ENCODE peak calls at places on chromosomes 11 and 22, in nine cellular contexts. S, H, E, U, C, F, M, K and Z are unnamed samples.

GRCh38 chr11:70029115-70029830 is 48.8 kb upstream of the ANO1 start:
- DNase-seq in M (no peak), K (no peak), E (no peak), U (no peak), S (no peak), F (no peak), C (no peak), H (no peak), Z (no peak)

GRCh38 chr11:117597083-117597482 is 199.9 kb downstream of the DSCAML1 start:
- DNase-seq in U (peak), E (no peak), K (peak), C (peak), F (peak), M (no peak), S (no peak), H (peak), Z (peak)

GRCh38 chr22:33853200-33854097 is 66.8 kb downstream of the LARGE1 start:
- DNase-seq in C (peak), K (peak), E (peak), H (peak), M (peak), F (no peak), S (peak), U (peak), Z (peak)

GRCh38 chr11:80980221-80980620 is 1539.4 kb upstream of the TENM4 start:
- DNase-seq in S (no peak), M (no peak), K (no peak), E (no peak), H (peak), F (no peak), U (peak), C (no peak), Z (peak)

GRCh38 chr11:66150725-66151124 is 80.7 kb downstream of the PACS1 start:
- DNase-seq in S (no peak), F (no peak), C (no peak), H (no peak), E (no peak), U (no peak), K (no peak), M (no peak), Z (no peak)

GRCh38 chr11:86440843-86441242 is 66.2 kb downstream of the CCDC81 start:
- DNase-seq in F (no peak), U (no peak), C (no peak), H (no peak), M (no peak), S (no peak), K (no peak), E (no peak), Z (no peak)

GRCh38 chr22:19260194-19260593 is 31.3 kb downstream of the CLTCL1 start:
- DNase-seq in E (no peak), H (no peak), C (no peak), S (no peak), K (no peak), U (no peak), M (no peak), F (no peak), Z (no peak)

GRCh38 chr11:35047179-35047578 is 91.8 kb upstream of the CD44 start:
- DNase-seq in M (no peak), U (no peak), K (no peak), F (peak), E (no peak), S (no peak), C (peak), H (no peak), Z (no peak)

GRCh38 chr11:122155765-122156527 is 39.9 kb upstream of the BLID start:
- DNase-seq in F (no peak), U (no peak), H (peak), K (no peak), C (no peak), M (peak), S (no peak), E (no peak), Z (no peak)

GRCh38 chr11:693415-693831 is 1.6 kb downstream of the DEAF1 start:
- DNase-seq in C (no peak), H (no peak), E (no peak), S (no peak), M (no peak), U (no peak), K (no peak), F (no peak), Z (peak)

GRCh38 chr22:20105456-20106204 is 10.3 kb upstream of the RANBP1 start:
- DNase-seq in F (no peak), E (no peak), U (no peak), K (no peak), C (no peak), M (no peak), S (no peak), H (no peak), Z (no peak)

GRCh38 chr11:8339592-8340022 is 75.9 kb upstream of the LMO1 start:
- DNase-seq in K (no peak), U (no peak), C (no peak), H (no peak), E (no peak), S (no peak), F (no peak), M (no peak), Z (no peak)

GRCh38 chr22:27438271-27438980 is 363.1 kb downstream of the MN1 start:
- DNase-seq in S (peak), K (peak), F (no peak), C (no peak), U (no peak), M (no peak), E (no peak), H (no peak), Z (peak)

GRCh38 chr11:66172146-66172545 is 96.3 kb upstream of the RAB1B start:
- DNase-seq in H (no peak), E (no peak), S (no peak), M (no peak), F (no peak), U (peak), K (no peak), C (no peak), Z (peak)

GRCh38 chr11:126113515-126113957 is 50.9 kb upstream of the CDON start:
- DNase-seq in M (no peak), U (peak), H (peak), F (no peak), C (peak), K (peak), S (peak), E (peak), Z (peak)

GRCh38 chr22:40635008-40635939 is 1.2 kb downstream of the MRTFA start:
- DNase-seq in H (no peak), E (peak), S (no peak), K (peak), M (no peak), U (peak), F (no peak), C (no peak), Z (peak)

GRCh38 chr11:128745296-128746183 is 51.7 kb downstream of the FLI1 start:
- DNase-seq in H (no peak), S (no peak), M (no peak), U (peak), F (no peak), K (no peak), E (no peak), C (no peak), Z (peak)

GRCh38 chr11:100680070-100680469 is 7.0 kb upstream of the ARHGAP42 start:
- DNase-seq in C (no peak), H (no peak), F (no peak), E (no peak), K (no peak), U (no peak), M (peak), S (no peak), Z (no peak)

GRCh38 chr11:6202036-6202435 is 3.0 kb downstream of the OR52W1 start:
- DNase-seq in K (no peak), M (no peak), H (no peak), F (no peak), C (no peak), U (no peak), S (no peak), E (no peak), Z (no peak)

GRCh38 chr22:23220485-23221350 is 40.4 kb downstream of the BCR start:
- DNase-seq in M (no peak), K (no peak), H (no peak), F (no peak), S (no peak), U (peak), E (no peak), C (no peak), Z (peak)

GRCh38 chr11:1749787-1750351 is 526 bp downstream of the IFITM10 start:
- DNase-seq in K (no peak), H (peak), C (no peak), U (peak), E (no peak), F (no peak), M (no peak), S (no peak), Z (peak)

GRCh38 chr11:64358907-64359711 is at the start of gene RPS6KA4:
- DNase-seq in U (peak), E (peak), K (peak), F (peak), S (peak), H (no peak), M (no peak), C (peak), Z (peak)

GRCh38 chr11:22792497-22792896 is 37.1 kb downstream of the SVIP start:
- DNase-seq in F (no peak), C (no peak), M (peak), E (no peak), U (peak), K (no peak), S (no peak), H (peak), Z (peak)

GRCh38 chr11:58575377-58576020 is at the start of gene LPXN:
- DNase-seq in H (peak), K (no peak), M (no peak), E (no peak), C (peak), F (peak), U (peak), S (no peak), Z (peak)

GRCh38 chr11:102476812-102477211 is 24.2 kb upstream of the TMEM123 start:
- DNase-seq in K (peak), C (peak), S (peak), M (no peak), H (peak), F (peak), E (no peak), U (peak), Z (peak)

GRCh38 chr22:43481528-43482309 is 69.9 kb downstream of the MPPED1 start:
- DNase-seq in S (peak), U (no peak), F (no peak), C (no peak), E (no peak), H (no peak), K (no peak), M (no peak), Z (no peak)

GRCh38 chr11:70768346-70769095 is 370.2 kb downstream of the CTTN start:
- DNase-seq in M (no peak), S (no peak), K (no peak), U (no peak), E (no peak), H (no peak), F (no peak), C (no peak), Z (no peak)

GRCh38 chr11:34256591-34256990 is 101.2 kb downstream of the ABTB2 start:
- DNase-seq in S (no peak), K (no peak), M (no peak), H (no peak), U (no peak), E (no peak), F (no peak), C (no peak), Z (no peak)

GRCh38 chr11:119673389-119674336 is 55.3 kb downstream of the NECTIN1 start:
- DNase-seq in U (no peak), S (peak), M (no peak), E (no peak), H (no peak), C (peak), K (no peak), F (no peak), Z (no peak)

GRCh38 chr11:119741369-119742262 is 12.6 kb upstream of the NECTIN1 start:
- DNase-seq in S (peak), H (no peak), M (no peak), U (peak), C (peak), E (peak), F (peak), K (peak), Z (peak)

GRCh38 chr11:12201016-12201985 is 90.9 kb downstream of the MICAL2 start:
- DNase-seq in M (no peak), U (peak), K (peak), E (no peak), H (peak), S (no peak), F (no peak), C (no peak), Z (peak)

GRCh38 chr22:32622004-32622761 is 147.6 kb downstream of the FBXO7 start:
- DNase-seq in C (peak), H (peak), M (no peak), S (no peak), F (no peak), E (peak), U (peak), K (peak), Z (peak)

GRCh38 chr11:120186408-120186798 is 24.4 kb upstream of the OAF start:
- DNase-seq in S (no peak), U (no peak), E (no peak), F (no peak), M (no peak), K (no peak), H (no peak), C (no peak), Z (no peak)

GRCh38 chr11:42319926-42320325 is 860.5 kb upstream of the LRRC4C start:
- DNase-seq in S (no peak), M (no peak), U (peak), E (no peak), C (no peak), K (no peak), H (no peak), F (no peak), Z (peak)

GRCh38 chr11:69213315-69213714 is 57.6 kb downstream of the SMIM38 start:
- DNase-seq in K (no peak), E (no peak), H (no peak), M (no peak), S (peak), C (peak), F (no peak), U (no peak), Z (peak)

GRCh38 chr11:9263840-9264380 is 1.2 kb downstream of the DENND5A start:
- DNase-seq in F (peak), M (no peak), H (peak), U (no peak), C (no peak), K (no peak), S (no peak), E (no peak), Z (peak)

GRCh38 chr11:18452927-18453326 is 2.7 kb upstream of the LDHAL6A start:
- DNase-seq in C (no peak), M (no peak), S (no peak), K (no peak), H (no peak), U (no peak), E (no peak), F (no peak), Z (peak)

GRCh38 chr11:18245396-18245795 is 3.1 kb downstream of the SAA2 start:
- DNase-seq in U (no peak), H (no peak), C (no peak), F (no peak), M (no peak), K (no peak), S (no peak), E (no peak), Z (peak)